ENCODE peak calls at places on chromosomes 1 and 21, in six cellular contexts. One of them, this sample, is unnamed.
A peak's percentile ranks its signal among the peaks of the same experiment; 100 is the strongest.

GRCh38 chr1:225567789-225568188 is 85.1 kb downstream of the ENAH start:
- DNase-seq in cardiac muscle cell: peak; percentile 32
- DNase-seq in H9: no peak
- DNase-seq in ovary: no peak
- DNase-seq in breast epithelium: no peak
- DNase-seq in HCT116: no peak
- DNase-seq in this sample: no peak

GRCh38 chr1:228923973-228924766 is 188.9 kb downstream of the RHOU start:
- DNase-seq in ovary: no peak
- DNase-seq in H9: no peak
- DNase-seq in HCT116: no peak
- DNase-seq in cardiac muscle cell: peak; percentile 71
- DNase-seq in breast epithelium: no peak
- DNase-seq in this sample: peak; percentile 31

GRCh38 chr1:206985162-206985749 is 15.0 kb upstream of the FCAMR start:
- DNase-seq in H9: peak; percentile 54
- DNase-seq in breast epithelium: no peak
- DNase-seq in ovary: no peak
- DNase-seq in HCT116: no peak
- DNase-seq in cardiac muscle cell: no peak
- DNase-seq in this sample: no peak

GRCh38 chr1:11518016-11518670 is 39.2 kb downstream of the DISP3 start:
- DNase-seq in HCT116: no peak
- DNase-seq in cardiac muscle cell: no peak
- DNase-seq in breast epithelium: no peak
- DNase-seq in ovary: peak; percentile 17
- DNase-seq in H9: no peak
- DNase-seq in this sample: no peak

GRCh38 chr1:155166373-155167165 is 6.5 kb downstream of the KRTCAP2 start:
- DNase-seq in HCT116: no peak
- DNase-seq in ovary: peak; percentile 67
- DNase-seq in cardiac muscle cell: peak; percentile 68
- DNase-seq in H9: peak; percentile 71
- DNase-seq in breast epithelium: no peak
- DNase-seq in this sample: peak; percentile 72

GRCh38 chr21:38740131-38740530 is 65.6 kb upstream of the ETS2 start:
- DNase-seq in ovary: no peak
- DNase-seq in H9: no peak
- DNase-seq in breast epithelium: no peak
- DNase-seq in HCT116: no peak
- DNase-seq in cardiac muscle cell: no peak
- DNase-seq in this sample: peak; percentile 8

GRCh38 chr1:163912491-163912890 is 590.7 kb downstream of the NUF2 start:
- DNase-seq in ovary: no peak
- DNase-seq in HCT116: no peak
- DNase-seq in cardiac muscle cell: no peak
- DNase-seq in breast epithelium: no peak
- DNase-seq in H9: no peak
- DNase-seq in this sample: no peak

GRCh38 chr1:229964281-229964680 is 102.8 kb upstream of the GALNT2 start:
- DNase-seq in HCT116: no peak
- DNase-seq in breast epithelium: no peak
- DNase-seq in cardiac muscle cell: no peak
- DNase-seq in H9: no peak
- DNase-seq in ovary: no peak
- DNase-seq in this sample: no peak

GRCh38 chr1:97832490-97832889 is 88.3 kb downstream of the DPYD start:
- DNase-seq in breast epithelium: no peak
- DNase-seq in H9: no peak
- DNase-seq in HCT116: no peak
- DNase-seq in cardiac muscle cell: peak; percentile 72
- DNase-seq in ovary: no peak
- DNase-seq in this sample: no peak

GRCh38 chr1:246306415-246307037 is 200.6 kb downstream of the SMYD3 start:
- DNase-seq in breast epithelium: no peak
- DNase-seq in H9: no peak
- DNase-seq in cardiac muscle cell: peak; percentile 36
- DNase-seq in ovary: no peak
- DNase-seq in HCT116: no peak
- DNase-seq in this sample: no peak

DNA sequence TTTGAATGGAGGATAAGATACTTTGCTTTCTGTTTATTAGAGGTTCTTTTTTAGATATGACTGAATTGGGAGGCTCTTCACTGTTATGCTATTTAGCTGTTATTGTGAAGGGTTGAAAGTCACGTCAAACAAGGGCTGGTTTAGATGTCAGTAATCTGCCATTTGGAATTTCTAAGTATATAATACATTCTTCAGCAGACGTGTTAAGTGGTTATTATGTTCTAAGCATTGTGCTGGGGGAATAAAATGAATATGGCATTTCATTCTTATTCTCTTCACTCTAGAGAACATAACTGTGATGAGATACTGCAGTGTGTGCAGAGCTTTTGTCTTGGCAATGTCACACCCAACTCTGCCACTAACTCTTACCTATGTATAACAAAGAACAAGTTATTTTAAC is 58.0 kb downstream of the SLC30A7 start:
- DNase-seq in cardiac muscle cell: no peak
- DNase-seq in HCT116: no peak
- DNase-seq in ovary: no peak
- DNase-seq in H9: no peak
- DNase-seq in breast epithelium: no peak
- DNase-seq in this sample: no peak
- TF ChIP-seq CTCF in cardiac muscle cell: no peak
- TF ChIP-seq CTCF in HCT116: no peak
- TF ChIP-seq CTCF in ovary: no peak
- TF ChIP-seq CTCF in H9: no peak
- TF ChIP-seq CTCF in breast epithelium: no peak
- TF ChIP-seq CTCF in this sample: no peak

GRCh38 chr1:1833916-1834325 is 55.7 kb upstream of the NADK start:
- DNase-seq in ovary: no peak
- DNase-seq in cardiac muscle cell: no peak
- DNase-seq in H9: no peak
- DNase-seq in breast epithelium: no peak
- DNase-seq in HCT116: no peak
- DNase-seq in this sample: no peak
- H3K27ac ChIP-seq in ovary: no peak overlapping the region
- H3K27ac ChIP-seq in cardiac muscle cell: peak overlapping the region; percentile 57
- H3K27ac ChIP-seq in H9: no peak overlapping the region
- H3K27ac ChIP-seq in breast epithelium: no peak overlapping the region
- H3K27ac ChIP-seq in HCT116: no peak overlapping the region
- H3K27ac ChIP-seq in this sample: no peak overlapping the region

GRCh38 chr1:77687519-77687906 is 5.1 kb upstream of the ZZZ3 start:
- DNase-seq in cardiac muscle cell: peak; percentile 80
- DNase-seq in breast epithelium: no peak
- DNase-seq in H9: peak; percentile 91
- DNase-seq in HCT116: peak; percentile 13
- DNase-seq in ovary: peak; percentile 57
- DNase-seq in this sample: no peak
- TF ChIP-seq CTCF in cardiac muscle cell: peak; percentile 60
- TF ChIP-seq CTCF in breast epithelium: peak; percentile 16
- TF ChIP-seq CTCF in H9: peak; percentile 56
- TF ChIP-seq CTCF in HCT116: no peak
- TF ChIP-seq CTCF in ovary: no peak
- TF ChIP-seq CTCF in this sample: no peak

DNA sequence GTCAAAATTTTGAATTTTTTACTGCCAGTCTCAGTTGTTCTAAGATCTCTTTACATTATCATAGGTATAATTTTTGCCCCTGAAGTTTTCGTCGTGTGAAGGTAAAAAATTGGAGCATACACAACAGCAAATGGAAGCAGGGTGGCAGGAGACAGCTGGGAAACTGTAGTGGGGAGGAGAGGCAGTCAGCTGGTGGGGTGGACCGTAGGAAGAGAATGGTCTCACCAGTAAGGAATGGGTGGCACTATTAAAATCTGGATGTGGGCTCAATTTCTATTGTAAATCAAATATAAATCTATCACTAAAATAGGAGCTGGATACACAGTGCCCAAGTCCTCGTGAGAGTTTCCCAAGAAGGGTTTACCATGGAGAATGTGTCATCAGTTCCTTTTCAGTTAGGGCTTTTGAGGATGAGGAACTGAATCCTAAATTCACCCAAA is 10.3 kb upstream of the IRF2BP2 start:
- DNase-seq in cardiac muscle cell: no peak
- DNase-seq in ovary: no peak
- DNase-seq in breast epithelium: no peak
- DNase-seq in H9: no peak
- DNase-seq in HCT116: no peak
- DNase-seq in this sample: no peak
- H3K27ac ChIP-seq in cardiac muscle cell: no peak overlapping the region
- H3K27ac ChIP-seq in ovary: no peak overlapping the region
- H3K27ac ChIP-seq in breast epithelium: peak overlapping the region; percentile 100
- H3K27ac ChIP-seq in H9: no peak overlapping the region
- H3K27ac ChIP-seq in HCT116: no peak overlapping the region
- H3K27ac ChIP-seq in this sample: peak overlapping the region; percentile 12

This sample was measured in coronary artery.